ENCODE peak calls at places on chromosomes 7 and 10, in four cellular contexts. E is T-helper 9 cell; H is NCI-H1092; D is stimulated activated CD8-positive, alpha-beta memory T cell treated with anti-CD3 and anti-CD28 coated beads, Interleukin-4, amount 100 ng/mL, for 48 hours. P is an unnamed sample.

GRCh38 chr7:134892002-134892693 is 94.2 kb upstream of the AGBL3 start:
- DNase-seq in E (no peak), H (no peak), D (no peak), P (no peak)

GRCh38 chr7:122944682-122945303 is 50.7 kb downstream of the TAS2R16 start:
- DNase-seq in E (no peak), H (no peak), D (no peak), P (no peak)

GRCh38 chr7:76280408-76280807 is 22.1 kb upstream of the HSPB1 start:
- DNase-seq in H (peak), D (no peak), E (no peak), P (no peak)

GRCh38 chr10:99631496-99631895 is 11.3 kb upstream of the SLC25A28 start:
- DNase-seq in H (no peak), D (no peak), E (no peak), P (no peak)

GRCh38 chr10:62527019-62527827 is 153.1 kb downstream of the ZNF365 start:
- DNase-seq in D (peak), H (no peak), E (no peak), P (no peak)

GRCh38 chr10:92387289-92387940 is 96.4 kb downstream of the MARCHF5 start:
- DNase-seq in D (peak), E (no peak), H (no peak), P (no peak)

GRCh38 chr10:10727812-10728211 is 289.9 kb upstream of the CELF2 start:
- DNase-seq in H (no peak), D (no peak), E (no peak), P (no peak)

GRCh38 chr7:107874605-107875446 is 16.2 kb upstream of the DLD start:
- DNase-seq in E (peak), H (peak), D (peak), P (peak)

GRCh38 chr10:126226988-126227761 is 161.1 kb downstream of the ADAM12 start:
- DNase-seq in D (no peak), E (no peak), H (no peak), P (no peak)

GRCh38 chr7:84372155-84372621 is 177.6 kb upstream of the SEMA3A start:
- DNase-seq in D (no peak), H (no peak), E (no peak), P (no peak)

GRCh38 chr7:23443974-23444373 is 26.3 kb downstream of the IGF2BP3 start:
- DNase-seq in E (no peak), H (no peak), D (no peak), P (no peak)

GRCh38 chr10:12635127-12635541 is 285.8 kb downstream of the CAMK1D start:
- DNase-seq in H (no peak), D (peak), E (no peak), P (no peak)

GRCh38 chr7:127119517-127119916 is 133.2 kb downstream of the GRM8 start:
- DNase-seq in E (no peak), H (no peak), D (no peak), P (peak)

GRCh38 chr7:55533050-55533728 is 39.1 kb downstream of the VOPP1 start:
- DNase-seq in D (peak), E (peak), H (no peak), P (no peak)

P was measured in DMS153.